ENCODE peak calls at places on chromosomes 6 and 20, in five cellular contexts. W is mesothelial cell of epicardium, G is A549, H is colonic mucosa, B is cardiac fibroblast. D is an unnamed sample.

GRCh38 chr6:3053231-3053508 is 15.1 kb upstream of the RIPK1 start:
- DNase-seq in W (no peak), G (no peak), H (no peak), B (no peak), D (no peak)

GRCh38 chr6:167676000-167676665 is 150.6 kb upstream of the AFDN start:
- DNase-seq in W (no peak), G (peak), H (peak), B (peak), D (peak)

GRCh38 chr6:7836371-7837026 is 74.1 kb downstream of the TXNDC5 start:
- DNase-seq in W (no peak), G (no peak), H (no peak), B (no peak), D (no peak)

GRCh38 chr20:36542019-36542488 is 735 bp downstream of the MYL9 start:
- DNase-seq in W (no peak), G (peak), H (peak), B (peak), D (peak)

GRCh38 chr6:49530141-49530775 is 20.2 kb upstream of the C6orf141 start:
- DNase-seq in W (no peak), G (no peak), H (no peak), B (no peak), D (no peak)

GRCh38 chr6:35764238-35764896 is 12.0 kb upstream of the CLPSL2 start:
- DNase-seq in W (no peak), G (no peak), H (peak), B (no peak), D (no peak)

GRCh38 chr6:113999284-113999683 is 28.3 kb upstream of the HDAC2 start:
- DNase-seq in W (no peak), G (no peak), H (no peak), B (no peak), D (no peak)

GRCh38 chr20:47768016-47768953 is 17.0 kb downstream of the SULF2 start:
- DNase-seq in W (no peak), G (no peak), H (peak), B (no peak), D (no peak)

GRCh38 chr6:2877960-2878359 is 25.1 kb downstream of the SERPINB9 start:
- DNase-seq in W (no peak), G (no peak), H (no peak), B (no peak), D (no peak)

GRCh38 chr20:37630161-37630560 is 63.7 kb upstream of the CTNNBL1 start:
- DNase-seq in W (no peak), G (no peak), H (no peak), B (no peak), D (no peak)

GRCh38 chr6:35166160-35166919 is 25.2 kb upstream of the TCP11 start:
- DNase-seq in W (no peak), G (no peak), H (peak), B (peak), D (no peak)

GRCh38 chr6:137358273-137358672 is 135.9 kb downstream of the OLIG3 start:
- DNase-seq in W (no peak), G (no peak), H (no peak), B (no peak), D (no peak)

GRCh38 chr6:153130515-153131036 is 506 bp downstream of the RGS17 start:
- DNase-seq in W (no peak), G (no peak), H (no peak), B (no peak), D (peak)

GRCh38 chr6:135280375-135281136 is 99.4 kb downstream of the MYB start:
- DNase-seq in W (no peak), G (no peak), H (no peak), B (peak), D (no peak)

GRCh38 chr6:30828027-30828962 is 56.0 kb upstream of the DDR1 start:
- DNase-seq in W (peak), G (peak), H (peak), B (peak), D (peak)

GRCh38 chr20:19864130-19864529 is 106.1 kb downstream of the RIN2 start:
- DNase-seq in W (no peak), G (peak), H (no peak), B (no peak), D (no peak)

GRCh38 chr6:47238456-47238995 is 71.2 kb downstream of the TNFRSF21 start:
- DNase-seq in W (no peak), G (no peak), H (no peak), B (no peak), D (no peak)

GRCh38 chr6:144744720-144745119 is 459.6 kb downstream of the UTRN start:
- DNase-seq in W (no peak), G (no peak), H (no peak), B (no peak), D (no peak)

GRCh38 chr6:167495506-167496391 is 170.9 kb downstream of the TTLL2 start:
- DNase-seq in W (no peak), G (no peak), H (no peak), B (no peak), D (no peak)

GRCh38 chr6:150169609-150170008 is 26.8 kb downstream of the PPP1R14C start:
- DNase-seq in W (no peak), G (no peak), H (no peak), B (peak), D (no peak)

GRCh38 chr20:9447182-9447581 is 67.2 kb upstream of the LAMP5 start:
- DNase-seq in W (no peak), G (no peak), H (no peak), B (no peak), D (no peak)

GRCh38 chr6:21270501-21271290 is 322.9 kb upstream of the SOX4 start:
- DNase-seq in W (no peak), G (no peak), H (no peak), B (no peak), D (no peak)

GRCh38 chr6:9200712-9201111 is 765.4 kb upstream of the SLC35B3 start:
- DNase-seq in W (no peak), G (no peak), H (no peak), B (no peak), D (no peak)

GRCh38 chr6:7938562-7939185 is 28.1 kb upstream of the TXNDC5 start:
- DNase-seq in W (no peak), G (no peak), H (no peak), B (no peak), D (no peak)

GRCh38 chr6:14072084-14072483 is 45.5 kb upstream of the CD83 start:
- DNase-seq in W (no peak), G (no peak), H (no peak), B (no peak), D (no peak)

GRCh38 chr20:32479697-32480140 is 105.4 kb downstream of the NOL4L start:
- DNase-seq in W (no peak), G (no peak), H (peak), B (no peak), D (no peak)

GRCh38 chr6:20402181-20403079 is 751 bp downstream of the E2F3 start:
- DNase-seq in W (peak), G (peak), H (peak), B (peak), D (peak)

GRCh38 chr20:50682065-50682464 is 9.3 kb downstream of the RIPOR3 start:
- DNase-seq in W (no peak), G (no peak), H (no peak), B (no peak), D (no peak)

DNA sequence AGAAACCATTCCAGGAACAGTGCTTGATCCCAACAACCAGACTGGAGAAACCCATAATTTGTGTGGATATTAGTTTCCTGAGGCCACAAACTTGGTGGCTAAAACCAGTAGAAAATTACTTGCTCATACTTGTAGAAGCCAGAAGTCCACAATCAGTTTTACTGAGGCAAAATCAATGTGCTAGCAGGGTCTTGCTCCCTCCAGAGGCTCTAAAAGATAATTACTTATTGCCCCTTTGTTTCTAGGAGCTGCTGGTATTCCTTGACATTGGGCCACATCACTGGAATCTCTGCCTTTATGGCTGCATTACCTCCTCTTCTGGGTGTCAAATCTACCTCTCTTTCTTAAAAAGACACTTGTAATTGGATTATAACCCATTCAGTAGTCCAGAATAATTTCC is 142.2 kb upstream of the SAMD5 start:
- DNase-seq in W (no peak), G (no peak), H (no peak), B (no peak), D (no peak)
- TF ChIP-seq CTCF in W (no peak), G (no peak), H (no peak), B (no peak), D (no peak)

DNA sequence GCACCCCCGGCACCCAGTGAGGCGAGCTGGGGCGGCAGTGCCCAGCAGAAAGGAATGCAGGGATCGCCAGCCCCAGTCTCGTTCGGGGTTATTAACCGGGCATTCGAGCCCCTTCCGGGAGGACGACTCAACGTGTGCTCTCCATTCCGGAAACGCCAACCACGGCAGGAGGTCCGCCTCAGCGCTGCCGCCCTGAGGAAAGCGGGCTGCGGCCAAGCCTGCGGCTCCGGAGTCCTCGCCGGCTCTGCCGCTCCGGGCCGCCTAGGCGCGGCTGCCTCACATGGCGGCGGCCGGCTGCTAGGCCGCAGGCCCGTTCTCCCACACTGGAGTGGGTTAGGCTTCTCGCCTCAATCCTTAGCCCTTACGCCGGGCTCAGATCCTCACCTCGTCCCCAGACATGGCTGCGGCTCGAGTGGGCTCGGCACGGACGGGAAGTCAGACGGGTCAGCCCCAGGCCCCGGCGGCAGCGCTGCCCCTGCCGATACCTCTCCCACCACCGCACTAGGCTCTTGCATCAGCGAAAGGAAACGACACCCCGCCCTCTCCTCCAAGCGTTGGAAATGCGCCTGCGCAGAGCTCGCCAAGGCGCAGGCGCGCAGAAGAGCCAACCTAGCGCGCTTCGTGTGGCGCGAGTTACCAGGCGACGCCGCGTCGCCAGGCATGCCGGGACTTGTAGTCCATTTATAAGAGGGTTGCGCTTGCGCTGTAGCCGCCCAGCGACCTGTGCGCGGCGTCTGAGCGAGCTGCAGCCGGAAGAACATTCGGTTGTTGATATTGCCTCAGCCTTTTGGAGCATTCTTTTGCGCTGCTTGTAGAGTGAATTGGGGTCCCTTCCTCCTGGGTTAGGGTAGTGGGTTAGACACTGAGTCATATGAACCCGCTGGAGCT is at the start of gene EIF2S2:
- DNase-seq in W (peak), G (peak), H (peak), B (peak), D (peak)
- TF ChIP-seq CTCF in W (no peak), G (no peak), H (no peak), B (no peak), D (no peak)

GRCh38 chr6:37302086-37302686 is 44.2 kb upstream of the TMEM217 start:
- DNase-seq in W (no peak), G (no peak), H (no peak), B (no peak), D (no peak)

GRCh38 chr6:37304766-37305165 is 46.8 kb upstream of the TMEM217 start:
- DNase-seq in W (no peak), G (no peak), H (no peak), B (no peak), D (no peak)

GRCh38 chr6:37306026-37306425 is 47.8 kb upstream of the RNF8 start:
- DNase-seq in W (no peak), G (no peak), H (no peak), B (no peak), D (no peak)

GRCh38 chr6:37303091-37303620 is 45.2 kb upstream of the TMEM217 start:
- DNase-seq in W (no peak), G (no peak), H (no peak), B (no peak), D (no peak)

GRCh38 chr6:37303891-37304503 is 46.1 kb upstream of the TMEM217 start:
- DNase-seq in W (no peak), G (peak), H (no peak), B (peak), D (peak)
- TF ChIP-seq CTCF in W (no peak), G (peak), H (peak), B (peak), D (peak)

GRCh38 chr20:35013421-35014411 is 58.0 kb downstream of the MYH7B start:
- DNase-seq in W (no peak), G (no peak), H (no peak), B (no peak), D (no peak)
- TF ChIP-seq CTCF in W (no peak), G (no peak), H (no peak), B (no peak), D (no peak)

GRCh38 chr6:5275497-5275896 is 14.2 kb downstream of the FARS2 start:
- DNase-seq in W (no peak), G (no peak), H (no peak), B (peak), D (no peak)
- TF ChIP-seq CTCF in W (no peak), G (no peak), H (no peak), B (no peak), D (no peak)

GRCh38 chr20:57272883-57273282 is 6.4 kb upstream of the BMP7 start:
- DNase-seq in W (no peak), G (no peak), H (no peak), B (no peak), D (no peak)
- TF ChIP-seq CTCF in W (no peak), G (no peak), H (no peak), B (no peak), D (no peak)

DNA sequence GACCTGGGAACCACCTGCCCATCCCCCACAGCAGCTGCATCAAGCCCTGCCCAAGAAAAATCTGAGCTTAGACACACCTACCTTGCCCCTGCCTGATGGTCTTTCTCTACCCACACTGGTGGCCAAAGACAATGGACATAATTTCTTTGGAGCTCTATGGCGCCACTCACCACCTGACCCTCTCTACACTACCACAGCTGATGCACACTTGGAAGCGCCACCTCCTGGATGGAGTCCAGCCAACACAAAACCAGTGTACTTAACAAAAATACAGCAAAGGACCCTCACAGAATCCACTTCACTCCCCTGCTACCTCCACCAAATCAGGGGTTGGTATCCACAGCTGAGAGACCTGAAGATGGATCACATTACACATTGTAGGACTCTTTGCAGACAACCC is 39.7 kb upstream of the CLVS2 start:
- DNase-seq in W (no peak), G (peak), H (no peak), B (no peak), D (no peak)
- TF ChIP-seq CTCF in W (no peak), G (no peak), H (no peak), B (no peak), D (no peak)

DNA sequence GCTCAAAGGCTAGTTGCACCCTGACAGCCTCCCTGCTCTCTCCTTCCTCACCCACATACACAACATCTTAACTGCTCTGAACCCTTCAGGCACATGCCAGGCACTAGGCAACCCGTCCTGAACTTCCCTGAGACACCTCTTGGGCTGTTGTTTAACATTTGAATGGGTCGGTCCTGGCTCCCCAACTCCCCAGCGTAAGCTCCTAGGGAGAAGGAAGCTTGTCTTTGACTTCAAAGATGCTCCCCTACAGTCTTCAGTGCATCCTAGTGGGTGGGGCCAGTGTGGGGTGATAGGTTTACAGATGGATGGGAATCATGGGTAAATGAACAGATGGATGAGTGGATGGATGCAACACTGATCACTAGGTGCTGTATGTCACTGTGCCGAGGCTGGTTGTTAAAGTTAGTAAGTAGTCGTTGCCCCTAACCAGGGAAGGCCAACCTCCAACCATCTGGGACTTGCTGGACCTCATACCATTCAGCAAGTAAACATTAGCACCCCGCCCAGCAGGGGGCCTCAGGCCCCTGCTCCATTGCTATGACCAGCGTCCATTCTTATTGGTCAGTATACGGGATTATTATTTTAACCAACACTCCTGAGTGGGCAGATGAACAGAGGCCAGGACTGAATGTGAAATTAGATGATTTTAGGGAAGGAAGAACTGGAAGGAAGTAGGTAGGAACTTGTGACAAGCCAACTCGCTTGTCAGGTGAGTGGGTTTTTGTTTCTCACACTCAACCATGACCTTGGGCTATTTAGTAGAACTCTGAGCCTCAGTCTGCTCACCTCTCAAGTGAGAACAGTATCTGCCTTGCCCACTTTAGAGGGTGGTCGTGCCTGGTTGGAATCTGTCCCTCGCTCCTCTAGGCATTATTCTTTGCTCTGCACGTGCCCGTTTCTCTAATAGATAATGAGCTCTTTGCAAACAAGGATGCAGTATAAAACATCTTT is 82.9 kb upstream of the FOXP4 start:
- DNase-seq in W (no peak), G (peak), H (peak), B (peak), D (peak)
- TF ChIP-seq CTCF in W (peak), G (peak), H (peak), B (peak), D (peak)

D was measured in endothelial cell.